ENCODE peak calls at places on chromosomes 2 and 18, in five cellular contexts. One of them, this sample, is unnamed.

GRCh38 chr2:60383421-60384117 is 169.9 kb downstream of the BCL11A start:
- DNase-seq in mesendoderm: no peak
- DNase-seq in epithelial cell of prostate: no peak
- DNase-seq in myocyte: no peak
- DNase-seq in stimulated activated CD4-positive, alpha-beta T cell treated with anti-CD3 and anti-CD28 coated beads, Interleukin-1b, Interleukin-23, amount 100 ng/mL, for 24 hours: no peak
- DNase-seq in this sample: no peak

GRCh38 chr2:226475650-226476049 is 324.0 kb downstream of the IRS1 start:
- DNase-seq in epithelial cell of prostate: no peak
- DNase-seq in myocyte: peak
- DNase-seq in stimulated activated CD4-positive, alpha-beta T cell treated with anti-CD3 and anti-CD28 coated beads, Interleukin-1b, Interleukin-23, amount 100 ng/mL, for 24 hours: no peak
- DNase-seq in mesendoderm: peak
- DNase-seq in this sample: no peak

GRCh38 chr2:75146221-75146902 is 53.0 kb downstream of the TACR1 start:
- DNase-seq in mesendoderm: no peak
- DNase-seq in stimulated activated CD4-positive, alpha-beta T cell treated with anti-CD3 and anti-CD28 coated beads, Interleukin-1b, Interleukin-23, amount 100 ng/mL, for 24 hours: no peak
- DNase-seq in epithelial cell of prostate: no peak
- DNase-seq in myocyte: no peak
- DNase-seq in this sample: no peak

GRCh38 chr2:229955663-229956062 is 33.4 kb downstream of the FBXO36 start:
- DNase-seq in epithelial cell of prostate: no peak
- DNase-seq in stimulated activated CD4-positive, alpha-beta T cell treated with anti-CD3 and anti-CD28 coated beads, Interleukin-1b, Interleukin-23, amount 100 ng/mL, for 24 hours: no peak
- DNase-seq in mesendoderm: no peak
- DNase-seq in myocyte: no peak
- DNase-seq in this sample: no peak

GRCh38 chr18:6633370-6633769 is 96.1 kb upstream of the ARHGAP28 start:
- DNase-seq in epithelial cell of prostate: no peak
- DNase-seq in myocyte: no peak
- DNase-seq in mesendoderm: peak
- DNase-seq in stimulated activated CD4-positive, alpha-beta T cell treated with anti-CD3 and anti-CD28 coated beads, Interleukin-1b, Interleukin-23, amount 100 ng/mL, for 24 hours: no peak
- DNase-seq in this sample: no peak

GRCh38 chr2:165563468-165564225 is 94.1 kb downstream of the CSRNP3 start:
- DNase-seq in myocyte: peak
- DNase-seq in mesendoderm: peak
- DNase-seq in epithelial cell of prostate: no peak
- DNase-seq in stimulated activated CD4-positive, alpha-beta T cell treated with anti-CD3 and anti-CD28 coated beads, Interleukin-1b, Interleukin-23, amount 100 ng/mL, for 24 hours: no peak
- DNase-seq in this sample: no peak

GRCh38 chr2:26533661-26534060 is 55.7 kb upstream of the OTOF start:
- DNase-seq in mesendoderm: no peak
- DNase-seq in stimulated activated CD4-positive, alpha-beta T cell treated with anti-CD3 and anti-CD28 coated beads, Interleukin-1b, Interleukin-23, amount 100 ng/mL, for 24 hours: no peak
- DNase-seq in epithelial cell of prostate: no peak
- DNase-seq in myocyte: no peak
- DNase-seq in this sample: no peak

GRCh38 chr18:48813833-48814489 is 136.8 kb downstream of the SMAD7 start:
- DNase-seq in stimulated activated CD4-positive, alpha-beta T cell treated with anti-CD3 and anti-CD28 coated beads, Interleukin-1b, Interleukin-23, amount 100 ng/mL, for 24 hours: no peak
- DNase-seq in mesendoderm: peak
- DNase-seq in myocyte: no peak
- DNase-seq in epithelial cell of prostate: no peak
- DNase-seq in this sample: no peak

GRCh38 chr2:234840336-234840735 is 111.5 kb upstream of the SH3BP4 start:
- DNase-seq in epithelial cell of prostate: no peak
- DNase-seq in mesendoderm: peak
- DNase-seq in myocyte: peak
- DNase-seq in stimulated activated CD4-positive, alpha-beta T cell treated with anti-CD3 and anti-CD28 coated beads, Interleukin-1b, Interleukin-23, amount 100 ng/mL, for 24 hours: no peak
- DNase-seq in this sample: no peak